ENCODE peak calls at places on chromosomes 11 and 22, in five cellular contexts. Q, B, J, M and K are unnamed samples.

GRCh38 chr22:40560551-40560950 is 76.0 kb downstream of the MRTFA start:
- DNase-seq in Q (no peak), B (peak), J (no peak), M (no peak), K (no peak)

GRCh38 chr11:8871283-8871775 is 39.7 kb upstream of the AKIP1 start:
- DNase-seq in Q (no peak), B (peak), J (peak), M (no peak), K (no peak)

GRCh38 chr11:65491614-65492386 is 7.0 kb upstream of the MALAT1 start:
- DNase-seq in Q (peak), B (peak), J (peak), M (no peak), K (no peak)

GRCh38 chr22:29380856-29381255 is 7.5 kb downstream of the AP1B1 start:
- DNase-seq in Q (no peak), B (no peak), J (no peak), M (no peak), K (no peak)

GRCh38 chr11:62882428-62882742 is 1.7 kb downstream of the SLC3A2 start:
- DNase-seq in Q (no peak), B (no peak), J (no peak), M (no peak), K (no peak)

GRCh38 chr11:76667271-76667818 is 3.2 kb downstream of the LRRC32 start:
- DNase-seq in Q (no peak), B (no peak), J (peak), M (no peak), K (peak)

GRCh38 chr11:94858012-94858705 is 90.0 kb downstream of the AMOTL1 start:
- DNase-seq in Q (no peak), B (no peak), J (no peak), M (no peak), K (no peak)

GRCh38 chr11:117807482-117808272 is 10.7 kb upstream of the DSCAML1 start:
- DNase-seq in Q (peak), B (peak), J (peak), M (peak), K (peak)

GRCh38 chr11:117687776-117688175 is 109.2 kb downstream of the DSCAML1 start:
- DNase-seq in Q (no peak), B (no peak), J (no peak), M (no peak), K (no peak)

GRCh38 chr11:109894242-109894641 is 198.9 kb upstream of the ZC3H12C start:
- DNase-seq in Q (no peak), B (no peak), J (no peak), M (no peak), K (no peak)

GRCh38 chr11:1161410-1162152 is 3.8 kb downstream of the MUC5AC start:
- DNase-seq in Q (no peak), B (no peak), J (no peak), M (peak), K (peak)

GRCh38 chr11:58782066-58782465 is 50.3 kb upstream of the GLYAT start:
- DNase-seq in Q (no peak), B (no peak), J (no peak), M (no peak), K (no peak)

GRCh38 chr11:70109903-70110302 is 31.8 kb downstream of the ANO1 start:
- DNase-seq in Q (no peak), B (no peak), J (no peak), M (no peak), K (no peak)

GRCh38 chr11:67384851-67385366 is 6.9 kb upstream of the RAD9A start:
- DNase-seq in Q (no peak), B (peak), J (no peak), M (no peak), K (no peak)

GRCh38 chr11:128407962-128408361 is 179.4 kb downstream of the ETS1 start:
- DNase-seq in Q (no peak), B (peak), J (no peak), M (no peak), K (no peak)